ENCODE peak calls at places on chromosomes 4 and X, in five cellular contexts. V is T-helper 2 cell; Y is GM13977; G is endothelial cell of umbilical vein; D is stimulated activated CD4-positive, alpha-beta T cell treated with anti-CD3 and anti-CD28 coated beads, Interleukin-12 subunit alpha, Interleukin-12 subunit beta, amount 100 ng/mL, for 48 hours. F is an unnamed sample.
A peak's percentile ranks its signal among the peaks of the same experiment; 100 is the strongest.

GRCh38 chrX:130715299-130715698 is 187.7 kb downstream of the ENOX2 start:
- DNase-seq in Y (no peak), V (no peak), D (no peak), G (no peak), F (no peak)

GRCh38 chr4:189912170-189912569 is 28.5 kb upstream of the FRG1 start:
- DNase-seq in Y (no peak), V (no peak), G (no peak), D (no peak), F (no peak)

GRCh38 chr4:22778547-22779163 is 85.9 kb downstream of the GBA3 start:
- DNase-seq in G (no peak), V (no peak), D (no peak), Y (no peak), F (no peak)

GRCh38 chr4:100630341-100630740 is 112.5 kb upstream of the EMCN start:
- DNase-seq in Y (no peak), V (no peak), G (no peak), D (no peak), F (no peak)

GRCh38 chrX:48461830-48462229 is 8.2 kb downstream of the SLC38A5 start:
- DNase-seq in Y (peak; percentile 7), D (no peak), G (no peak), V (no peak), F (no peak)

GRCh38 chr4:88661724-88662123 is 35.9 kb downstream of the NAP1L5 start:
- DNase-seq in V (no peak), D (no peak), G (peak; percentile 63), Y (no peak), F (no peak)

GRCh38 chr4:74006009-74006476 is 7.6 kb upstream of the CXCL5 start:
- DNase-seq in G (no peak), V (no peak), D (no peak), Y (peak; percentile 13), F (no peak)

GRCh38 chrX:13092455-13092941 is 48.1 kb upstream of the FAM9C start:
- DNase-seq in Y (peak; percentile 21), D (no peak), V (peak; percentile 76), G (no peak), F (peak; percentile 83)

GRCh38 chr4:152430507-152430906 is 105.4 kb downstream of the FBXW7 start:
- DNase-seq in Y (no peak), D (no peak), G (no peak), V (no peak), F (no peak)

GRCh38 chrX:85963736-85964135 is 83.6 kb downstream of the CHM start:
- DNase-seq in G (peak; percentile 0), V (no peak), D (no peak), Y (no peak), F (no peak)

GRCh38 chr4:143302526-143302925 is 34.1 kb upstream of the GAB1 start:
- DNase-seq in V (no peak), G (peak; percentile 8), Y (no peak), D (no peak), F (no peak)